ENCODE peak calls at places on chromosome 6, in nine cellular contexts. C is dermis microvascular lymphatic vessel endothelial cell; H is G401; Y is neural progenitor cell; K is pancreas; X is heart right ventricle; O is stimulated activated CD8-positive, alpha-beta memory T cell treated with anti-CD3 and anti-CD28 coated beads, Interleukin-7, amount 100 ng/mL, for 1 hour; B is tibial artery; G is activated CD4-positive, alpha-beta T cell treated with anti-CD3 and anti-CD28 coated beads, Interleukin-2, amount 50 U/mL, for 48 hours. R is an unnamed sample.

GRCh38 chr6:113434641-113435040 is 422.5 kb upstream of the MARCKS start:
- DNase-seq in C (peak), H (no peak), Y (no peak), K (no peak), X (no peak), O (no peak), B (no peak), G (no peak), R (no peak)

GRCh38 chr6:149938571-149939462 is 3.0 kb upstream of the ULBP2 start:
- DNase-seq in C (no peak), H (no peak), Y (no peak), K (peak), X (no peak), O (no peak), B (no peak), G (peak), R (no peak)

GRCh38 chr6:112986270-112986669 is 639.1 kb downstream of the RFPL4B start:
- DNase-seq in C (no peak), H (no peak), Y (no peak), K (no peak), X (no peak), O (no peak), B (no peak), G (no peak), R (no peak)

GRCh38 chr6:119324718-119325117 is 24.8 kb downstream of the MAN1A1 start:
- DNase-seq in C (no peak), H (no peak), Y (no peak), K (no peak), X (no peak), O (no peak), B (no peak), G (no peak), R (no peak)

GRCh38 chr6:5471044-5471443 is 209.7 kb downstream of the FARS2 start:
- DNase-seq in C (peak), H (peak), Y (peak), K (no peak), X (peak), O (peak), B (peak), G (peak), R (peak)

GRCh38 chr6:45923831-45924391 is 91.7 kb downstream of the CLIC5 start:
- DNase-seq in C (no peak), H (no peak), Y (no peak), K (no peak), X (no peak), O (no peak), B (no peak), G (peak), R (no peak)

GRCh38 chr6:158086706-158087518 is 81.2 kb downstream of the SERAC1 start:
- DNase-seq in C (no peak), H (peak), Y (no peak), K (no peak), X (peak), O (no peak), B (peak), G (no peak), R (no peak)

GRCh38 chr6:14467591-14467990 is 350.0 kb downstream of the CD83 start:
- DNase-seq in C (no peak), H (no peak), Y (no peak), K (no peak), X (no peak), O (no peak), B (no peak), G (no peak), R (no peak)

GRCh38 chr6:75210885-75211739 is 5.3 kb upstream of the COL12A1 start:
- DNase-seq in C (peak), H (peak), Y (peak), K (no peak), X (no peak), O (peak), B (peak), G (peak), R (peak)

GRCh38 chr6:109743739-109744138 is 52.6 kb downstream of the FIG4 start:
- DNase-seq in C (peak), H (no peak), Y (no peak), K (no peak), X (no peak), O (no peak), B (no peak), G (no peak), R (no peak)

GRCh38 chr6:75397806-75398465 is 95.7 kb downstream of the FILIP1 start:
- DNase-seq in C (peak), H (no peak), Y (no peak), K (no peak), X (no peak), O (no peak), B (no peak), G (no peak), R (no peak)